ENCODE peak calls at places on chromosome 11, in nine cellular contexts. G is HFFc6; I is brain microvascular endothelial cell; Y is fibroblast of lung; B is endothelial cell; K is kidney epithelial cell; V is CD4-positive, alpha-beta T cell; T is nephron progenitor cell; L is DND-41. U is an unnamed sample.

GRCh38 chr11:44445500-44446340 is 119.7 kb upstream of the CD82 start:
- DNase-seq in G (no peak), I (no peak), Y (peak; percentile 1), B (no peak), K (no peak), V (no peak), T (no peak), L (no peak), U (no peak)

GRCh38 chr11:116901211-116901610 is 63.8 kb upstream of the APOA1 start:
- DNase-seq in G (no peak), I (no peak), Y (no peak), B (no peak), K (no peak), V (no peak), T (no peak), L (no peak), U (no peak)

GRCh38 chr11:22558638-22559037 is 67.0 kb downstream of the FANCF start:
- DNase-seq in G (no peak), I (peak; percentile 1), Y (peak; percentile 54), B (no peak), K (no peak), V (no peak), T (no peak), L (no peak), U (no peak)

GRCh38 chr11:125166903-125167291 is 2.3 kb downstream of the PKNOX2 start:
- DNase-seq in G (no peak), I (no peak), Y (no peak), B (no peak), K (no peak), V (no peak), T (no peak), L (no peak), U (no peak)

GRCh38 chr11:115391162-115391561 is 113.1 kb downstream of the CADM1 start:
- DNase-seq in G (no peak), I (no peak), Y (no peak), B (no peak), K (no peak), V (no peak), T (no peak), L (no peak), U (no peak)

GRCh38 chr11:62958547-62959071 is 26.2 kb downstream of the SLC22A6 start:
- DNase-seq in G (no peak), I (peak; percentile 6), Y (no peak), B (no peak), K (no peak), V (no peak), T (peak; percentile 12), L (no peak), U (no peak)

GRCh38 chr11:94879006-94879405 is 94.3 kb downstream of the CWC15 start:
- DNase-seq in G (no peak), I (no peak), Y (no peak), B (no peak), K (no peak), V (no peak), T (no peak), L (no peak), U (no peak)

GRCh38 chr11:77441409-77441808 is 32.5 kb downstream of the PAK1 start:
- DNase-seq in G (no peak), I (no peak), Y (no peak), B (no peak), K (no peak), V (no peak), T (no peak), L (no peak), U (no peak)

GRCh38 chr11:48210052-48210451 is 6.6 kb upstream of the OR4B1 start:
- DNase-seq in G (peak; percentile 33), I (peak; percentile 22), Y (no peak), B (no peak), K (no peak), V (no peak), T (no peak), L (no peak), U (no peak)

GRCh38 chr11:76030973-76031590 is 175.2 kb downstream of the WNT11 start:
- DNase-seq in G (no peak), I (peak; percentile 47), Y (peak; percentile 29), B (no peak), K (no peak), V (no peak), T (no peak), L (no peak), U (no peak)

GRCh38 chr11:62923634-62924411 is 2.7 kb upstream of the CHRM1 start:
- DNase-seq in G (no peak), I (no peak), Y (no peak), B (no peak), K (no peak), V (no peak), T (peak; percentile 49), L (no peak), U (no peak)

GRCh38 chr11:1618231-1618630 is 3.7 kb downstream of the KRTAP5-4 start:
- DNase-seq in G (no peak), I (no peak), Y (no peak), B (no peak), K (no peak), V (no peak), T (no peak), L (no peak), U (no peak)

GRCh38 chr11:78893996-78894395 is 319.3 kb upstream of the NARS2 start:
- DNase-seq in G (no peak), I (no peak), Y (no peak), B (no peak), K (no peak), V (no peak), T (no peak), L (no peak), U (no peak)

GRCh38 chr11:86148339-86148738 is 79.5 kb upstream of the PICALM start:
- DNase-seq in G (no peak), I (no peak), Y (no peak), B (no peak), K (no peak), V (no peak), T (no peak), L (no peak), U (no peak)

GRCh38 chr11:116665523-116665922 is 107.3 kb downstream of the BUD13 start:
- DNase-seq in G (no peak), I (no peak), Y (no peak), B (no peak), K (no peak), V (no peak), T (no peak), L (no peak), U (no peak)

GRCh38 chr11:15472405-15472799 is 357.7 kb downstream of the INSC start:
- DNase-seq in G (no peak), I (no peak), Y (no peak), B (no peak), K (peak; percentile 49), V (no peak), T (no peak), L (no peak), U (no peak)

GRCh38 chr11:112612283-112612849 is 348.9 kb upstream of the NCAM1 start:
- DNase-seq in G (no peak), I (no peak), Y (no peak), B (no peak), K (no peak), V (no peak), T (peak; percentile 52), L (no peak), U (no peak)

GRCh38 chr11:2795491-2795991 is 90.0 kb downstream of the CDKN1C start:
- DNase-seq in G (no peak), I (no peak), Y (no peak), B (no peak), K (no peak), V (no peak), T (no peak), L (no peak), U (no peak)

DNA sequence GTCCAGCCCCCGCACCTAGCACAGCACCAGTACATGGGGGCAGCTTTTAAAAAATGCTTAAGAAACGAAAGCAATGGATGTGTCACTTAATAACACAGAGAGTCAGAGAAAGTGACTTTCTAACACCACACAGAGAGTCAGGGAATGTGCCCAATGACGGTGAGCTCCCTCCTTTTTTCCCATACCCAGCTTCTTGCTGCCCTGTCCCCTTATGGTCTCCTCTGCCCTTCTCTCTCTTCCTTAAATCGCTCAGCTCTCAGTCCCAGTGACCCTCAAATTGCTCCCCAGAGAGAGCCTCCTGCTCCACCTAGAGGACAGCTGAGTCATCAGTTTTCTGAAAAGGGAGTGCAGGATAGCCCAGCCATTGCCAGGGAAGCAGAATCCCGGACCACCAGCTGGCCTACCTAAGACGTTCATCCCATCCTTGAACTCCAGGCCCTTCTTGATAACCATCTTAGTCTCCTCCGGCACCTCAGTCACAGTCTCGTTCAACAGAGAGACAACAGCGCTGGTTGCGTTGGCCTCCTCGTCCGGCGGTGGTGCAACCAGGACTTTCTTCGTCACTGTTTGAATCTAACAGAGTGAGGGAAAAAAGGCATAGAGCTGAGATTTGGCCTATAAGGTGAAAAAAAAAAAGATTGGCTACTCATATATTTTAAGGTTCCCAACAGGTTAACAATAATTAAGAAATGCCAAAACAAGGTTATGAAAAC is 113.5 kb downstream of the SLC1A2 start:
- DNase-seq in G (peak; percentile 25), I (peak; percentile 38), Y (peak; percentile 48), B (peak; percentile 57), K (no peak), V (peak; percentile 34), T (peak; percentile 41), L (peak; percentile 41), U (peak; percentile 43)
- TF ChIP-seq CTCF in G (peak; percentile 71), I (peak; percentile 74), Y (peak; percentile 75), B (peak; percentile 32), K (peak; percentile 78), V (peak; percentile 76), T (peak; percentile 30), L (peak; percentile 77), U (peak; percentile 50)

DNA sequence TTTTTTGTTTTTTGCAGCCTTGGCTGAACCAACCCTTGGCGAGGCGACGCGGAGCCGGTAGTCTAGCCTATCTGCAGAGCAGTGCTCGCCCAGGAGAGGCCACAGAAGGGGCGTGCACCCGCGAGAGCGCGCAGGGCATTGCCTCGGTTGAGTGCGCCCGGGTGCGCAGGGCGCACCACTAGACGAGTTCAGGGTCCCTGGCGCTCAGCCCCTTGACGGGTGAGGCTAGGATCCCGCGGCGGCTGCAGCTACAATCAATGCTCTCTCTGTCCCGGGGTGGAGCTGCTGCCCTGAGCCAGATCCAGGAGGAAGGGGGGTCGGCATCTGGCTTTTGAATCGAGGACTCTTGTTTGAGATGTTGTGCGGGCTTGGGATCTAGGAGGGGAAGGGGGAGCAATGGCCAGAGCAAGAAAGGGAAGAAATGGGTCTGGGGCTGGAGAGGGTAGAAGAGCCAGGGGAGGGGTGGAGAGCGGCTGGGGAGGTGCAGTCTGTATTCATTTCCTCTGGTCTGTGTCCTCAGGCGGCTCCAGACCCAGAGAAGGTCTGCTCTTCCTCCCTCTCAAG is 949 bp downstream of the THY1 start:
- DNase-seq in G (no peak), I (no peak), Y (peak; percentile 50), B (peak; percentile 53), K (no peak), V (no peak), T (peak; percentile 68), L (no peak), U (peak; percentile 42)
- TF ChIP-seq CTCF in G (no peak), I (no peak), Y (no peak), B (no peak), K (no peak), V (no peak), T (no peak), L (no peak), U (no peak)

GRCh38 chr11:30258679-30259078 is 27.9 kb downstream of the FSHB start:
- DNase-seq in G (no peak), I (no peak), Y (peak; percentile 20), B (no peak), K (no peak), V (no peak), T (no peak), L (no peak), U (no peak)
- TF ChIP-seq CTCF in G (no peak), I (no peak), Y (no peak), B (no peak), K (no peak), V (no peak), T (no peak), L (no peak), U (no peak)

GRCh38 chr11:122113836-122114235 is 2.2 kb downstream of the BLID start:
- DNase-seq in G (no peak), I (no peak), Y (no peak), B (no peak), K (no peak), V (no peak), T (no peak), L (no peak), U (no peak)
- TF ChIP-seq CTCF in G (no peak), I (no peak), Y (peak; percentile 15), B (no peak), K (no peak), V (no peak), T (no peak), L (no peak), U (no peak)

U was measured in GM13976.